ENCODE peak calls at places on chromosomes 5 and 9, in six cellular contexts. One of them, this sample, is unnamed.

GRCh38 chr5:119745976-119746375 is 116.6 kb downstream of the FAM170A start:
- DNase-seq in head of caudate nucleus: no peak
- DNase-seq in stimulated activated CD8-positive, alpha-beta memory T cell treated with anti-CD3 and anti-CD28 coated beads, Interleukin-7, amount 100 ng/mL, for 24 hours: no peak
- DNase-seq in GM12891: no peak
- DNase-seq in mammary epithelial cell: peak
- DNase-seq in AG04450: no peak
- DNase-seq in this sample: no peak

GRCh38 chr5:5494489-5495402 is 72.3 kb downstream of the ICE1 start:
- DNase-seq in AG04450: no peak
- DNase-seq in stimulated activated CD8-positive, alpha-beta memory T cell treated with anti-CD3 and anti-CD28 coated beads, Interleukin-7, amount 100 ng/mL, for 24 hours: peak
- DNase-seq in head of caudate nucleus: peak
- DNase-seq in GM12891: peak
- DNase-seq in mammary epithelial cell: peak
- DNase-seq in this sample: peak

GRCh38 chr5:9698849-9699240 is 68.7 kb upstream of the TAS2R1 start:
- DNase-seq in AG04450: no peak
- DNase-seq in stimulated activated CD8-positive, alpha-beta memory T cell treated with anti-CD3 and anti-CD28 coated beads, Interleukin-7, amount 100 ng/mL, for 24 hours: no peak
- DNase-seq in GM12891: no peak
- DNase-seq in mammary epithelial cell: no peak
- DNase-seq in head of caudate nucleus: no peak
- DNase-seq in this sample: no peak

GRCh38 chr9:99722852-99723251 is 98.8 kb upstream of the NR4A3 start:
- DNase-seq in AG04450: no peak
- DNase-seq in mammary epithelial cell: no peak
- DNase-seq in GM12891: no peak
- DNase-seq in stimulated activated CD8-positive, alpha-beta memory T cell treated with anti-CD3 and anti-CD28 coated beads, Interleukin-7, amount 100 ng/mL, for 24 hours: no peak
- DNase-seq in head of caudate nucleus: no peak
- DNase-seq in this sample: no peak

GRCh38 chr9:126614088-126614454 is 343 bp downstream of the LMX1B start:
- DNase-seq in head of caudate nucleus: no peak
- DNase-seq in AG04450: no peak
- DNase-seq in GM12891: peak
- DNase-seq in stimulated activated CD8-positive, alpha-beta memory T cell treated with anti-CD3 and anti-CD28 coated beads, Interleukin-7, amount 100 ng/mL, for 24 hours: no peak
- DNase-seq in mammary epithelial cell: no peak
- DNase-seq in this sample: no peak

GRCh38 chr5:15774632-15775031 is 274.7 kb downstream of the FBXL7 start:
- DNase-seq in mammary epithelial cell: no peak
- DNase-seq in stimulated activated CD8-positive, alpha-beta memory T cell treated with anti-CD3 and anti-CD28 coated beads, Interleukin-7, amount 100 ng/mL, for 24 hours: no peak
- DNase-seq in GM12891: no peak
- DNase-seq in AG04450: no peak
- DNase-seq in head of caudate nucleus: no peak
- DNase-seq in this sample: no peak

GRCh38 chr5:176597417-176598389 is 12.3 kb downstream of the GPRIN1 start:
- DNase-seq in mammary epithelial cell: no peak
- DNase-seq in AG04450: no peak
- DNase-seq in stimulated activated CD8-positive, alpha-beta memory T cell treated with anti-CD3 and anti-CD28 coated beads, Interleukin-7, amount 100 ng/mL, for 24 hours: no peak
- DNase-seq in head of caudate nucleus: no peak
- DNase-seq in GM12891: no peak
- DNase-seq in this sample: no peak

GRCh38 chr5:62718368-62718767 is 139.7 kb downstream of the LRRC70 start:
- DNase-seq in AG04450: no peak
- DNase-seq in head of caudate nucleus: no peak
- DNase-seq in GM12891: no peak
- DNase-seq in mammary epithelial cell: no peak
- DNase-seq in stimulated activated CD8-positive, alpha-beta memory T cell treated with anti-CD3 and anti-CD28 coated beads, Interleukin-7, amount 100 ng/mL, for 24 hours: no peak
- DNase-seq in this sample: no peak

GRCh38 chr5:14218480-14218879 is 75.3 kb downstream of the TRIO start:
- DNase-seq in AG04450: no peak
- DNase-seq in mammary epithelial cell: no peak
- DNase-seq in GM12891: no peak
- DNase-seq in stimulated activated CD8-positive, alpha-beta memory T cell treated with anti-CD3 and anti-CD28 coated beads, Interleukin-7, amount 100 ng/mL, for 24 hours: no peak
- DNase-seq in head of caudate nucleus: no peak
- DNase-seq in this sample: no peak

GRCh38 chr5:44538831-44539539 is 149.8 kb upstream of the FGF10 start:
- DNase-seq in stimulated activated CD8-positive, alpha-beta memory T cell treated with anti-CD3 and anti-CD28 coated beads, Interleukin-7, amount 100 ng/mL, for 24 hours: no peak
- DNase-seq in head of caudate nucleus: no peak
- DNase-seq in mammary epithelial cell: no peak
- DNase-seq in GM12891: no peak
- DNase-seq in AG04450: no peak
- DNase-seq in this sample: no peak

GRCh38 chr5:174119386-174119785 is 73.9 kb downstream of the NSG2 start:
- DNase-seq in stimulated activated CD8-positive, alpha-beta memory T cell treated with anti-CD3 and anti-CD28 coated beads, Interleukin-7, amount 100 ng/mL, for 24 hours: no peak
- DNase-seq in mammary epithelial cell: no peak
- DNase-seq in GM12891: no peak
- DNase-seq in AG04450: no peak
- DNase-seq in head of caudate nucleus: peak
- DNase-seq in this sample: no peak

GRCh38 chr5:87300744-87301143 is 33.1 kb downstream of the RASA1 start:
- DNase-seq in mammary epithelial cell: peak
- DNase-seq in AG04450: peak
- DNase-seq in GM12891: no peak
- DNase-seq in stimulated activated CD8-positive, alpha-beta memory T cell treated with anti-CD3 and anti-CD28 coated beads, Interleukin-7, amount 100 ng/mL, for 24 hours: peak
- DNase-seq in head of caudate nucleus: no peak
- DNase-seq in this sample: no peak

GRCh38 chr5:29208026-29208425 is 1985.5 kb upstream of the CDH6 start:
- DNase-seq in mammary epithelial cell: no peak
- DNase-seq in AG04450: no peak
- DNase-seq in stimulated activated CD8-positive, alpha-beta memory T cell treated with anti-CD3 and anti-CD28 coated beads, Interleukin-7, amount 100 ng/mL, for 24 hours: no peak
- DNase-seq in head of caudate nucleus: no peak
- DNase-seq in GM12891: no peak
- DNase-seq in this sample: no peak

GRCh38 chr9:99352786-99353185 is 130.7 kb downstream of the SEC61B start:
- DNase-seq in GM12891: no peak
- DNase-seq in head of caudate nucleus: no peak
- DNase-seq in AG04450: no peak
- DNase-seq in mammary epithelial cell: no peak
- DNase-seq in stimulated activated CD8-positive, alpha-beta memory T cell treated with anti-CD3 and anti-CD28 coated beads, Interleukin-7, amount 100 ng/mL, for 24 hours: no peak
- DNase-seq in this sample: no peak

GRCh38 chr9:126372716-126373115 is 46.1 kb downstream of the MVB12B start:
- DNase-seq in stimulated activated CD8-positive, alpha-beta memory T cell treated with anti-CD3 and anti-CD28 coated beads, Interleukin-7, amount 100 ng/mL, for 24 hours: no peak
- DNase-seq in head of caudate nucleus: no peak
- DNase-seq in GM12891: no peak
- DNase-seq in mammary epithelial cell: no peak
- DNase-seq in AG04450: no peak
- DNase-seq in this sample: no peak

GRCh38 chr5:343461-344401 is 22.2 kb downstream of the AHRR start:
- DNase-seq in GM12891: peak
- DNase-seq in head of caudate nucleus: no peak
- DNase-seq in stimulated activated CD8-positive, alpha-beta memory T cell treated with anti-CD3 and anti-CD28 coated beads, Interleukin-7, amount 100 ng/mL, for 24 hours: no peak
- DNase-seq in mammary epithelial cell: peak
- DNase-seq in AG04450: no peak
- DNase-seq in this sample: peak

GRCh38 chr5:171355302-171355724 is 32.3 kb upstream of the NPM1 start:
- DNase-seq in GM12891: no peak
- DNase-seq in AG04450: no peak
- DNase-seq in head of caudate nucleus: no peak
- DNase-seq in stimulated activated CD8-positive, alpha-beta memory T cell treated with anti-CD3 and anti-CD28 coated beads, Interleukin-7, amount 100 ng/mL, for 24 hours: no peak
- DNase-seq in mammary epithelial cell: no peak
- DNase-seq in this sample: no peak